ENCODE peak calls at places on chromosomes 11 and 22, in eight cellular contexts. I is choroid plexus epithelial cell, D is progenitor cell of endocrine pancreas, Z is psoas muscle, N is AG09319, W is suprapubic skin, M is fibroblast of mammary gland, B is MCF 10A. T is an unnamed sample.

GRCh38 chr11:60825790-60826189 is 16.1 kb upstream of the CCDC86 start:
- DNase-seq in W (no peak), N (no peak), D (no peak), I (no peak), M (no peak), B (no peak), Z (no peak), T (no peak)

GRCh38 chr22:45720875-45721378 is 49.3 kb downstream of the ATXN10 start:
- DNase-seq in W (no peak), N (no peak), D (no peak), Z (no peak), B (no peak), M (no peak), I (no peak), T (no peak)

GRCh38 chr22:20578192-20578591 is 70.8 kb downstream of the MED15 start:
- DNase-seq in I (no peak), Z (no peak), N (no peak), M (no peak), B (no peak), D (no peak), W (no peak), T (no peak)

GRCh38 chr11:69922015-69922595 is 102.9 kb upstream of the FGF3 start:
- DNase-seq in N (no peak), M (no peak), D (no peak), B (no peak), W (peak; percentile 69), I (no peak), Z (no peak), T (no peak)

GRCh38 chr11:134576721-134577171 is 164.7 kb upstream of the B3GAT1 start:
- DNase-seq in Z (no peak), I (no peak), B (no peak), N (no peak), D (no peak), W (no peak), M (no peak), T (peak; percentile 37)

GRCh38 chr11:17286332-17286731 is 9.8 kb downstream of the NUCB2 start:
- DNase-seq in M (no peak), I (no peak), D (no peak), B (no peak), N (no peak), W (no peak), Z (no peak), T (no peak)

GRCh38 chr11:77084581-77085191 is 17.9 kb downstream of the CAPN5 start:
- DNase-seq in N (no peak), M (no peak), Z (no peak), I (no peak), W (peak; percentile 74), B (no peak), D (no peak), T (no peak)

GRCh38 chr11:33273656-33274055 is 16.5 kb downstream of the HIPK3 start:
- DNase-seq in I (no peak), N (no peak), Z (no peak), W (no peak), D (no peak), B (no peak), M (no peak), T (no peak)

GRCh38 chr22:36816635-36817428 is at the start of gene PVALB:
- DNase-seq in W (no peak), Z (peak; percentile 32), B (peak; percentile 13), I (peak; percentile 67), N (no peak), D (no peak), M (peak; percentile 19), T (no peak)

GRCh38 chr11:36420025-36420424 is 90.0 kb downstream of the TRAF6 start:
- DNase-seq in B (no peak), N (no peak), I (no peak), Z (no peak), D (no peak), W (no peak), M (no peak), T (no peak)

GRCh38 chr22:24466831-24467249 is 28.3 kb upstream of the UPB1 start:
- DNase-seq in Z (no peak), B (peak; percentile 47), N (no peak), W (no peak), D (no peak), M (peak; percentile 54), I (peak; percentile 97), T (no peak)

GRCh38 chr11:34585870-34586654 is 34.8 kb upstream of the EHF start:
- DNase-seq in I (peak; percentile 78), Z (no peak), M (peak; percentile 70), W (no peak), B (peak; percentile 69), N (peak; percentile 27), D (no peak), T (no peak)

GRCh38 chr11:64342869-64343739 is 3.1 kb downstream of the CCDC88B start:
- DNase-seq in N (no peak), M (no peak), D (no peak), Z (no peak), I (no peak), W (no peak), B (no peak), T (no peak)

GRCh38 chr11:2930705-2931415 is 1.6 kb upstream of the PHLDA2 start:
- DNase-seq in B (peak; percentile 88), W (no peak), N (no peak), D (peak; percentile 76), Z (peak; percentile 50), I (peak; percentile 46), M (peak; percentile 29), T (no peak)

GRCh38 chr11:132523929-132524328 is 1008.4 kb downstream of the OPCML start:
- DNase-seq in W (no peak), B (no peak), M (no peak), I (no peak), N (no peak), D (no peak), Z (no peak), T (no peak)

GRCh38 chr11:122024278-122024677 is 91.7 kb downstream of the BLID start:
- DNase-seq in D (no peak), B (no peak), W (no peak), Z (no peak), N (no peak), I (no peak), M (no peak), T (no peak)
- TF ChIP-seq CTCF in D (no peak), B (no peak), W (no peak), Z (no peak), N (no peak), I (no peak), M (no peak), T (no peak)

GRCh38 chr22:39188809-39189208 is 36.3 kb upstream of the CBX7 start:
- DNase-seq in W (peak; percentile 23), I (no peak), D (no peak), B (no peak), M (no peak), Z (no peak), N (no peak), T (no peak)

GRCh38 chr22:39182478-39183030 is 30.1 kb upstream of the CBX7 start:
- DNase-seq in Z (no peak), M (no peak), W (peak; percentile 12), N (no peak), I (peak; percentile 61), B (no peak), D (no peak), T (no peak)

GRCh38 chr22:39184586-39185577 is 32.4 kb upstream of the CBX7 start:
- DNase-seq in D (no peak), N (no peak), M (no peak), Z (no peak), I (peak; percentile 21), B (no peak), W (peak; percentile 59), T (no peak)

GRCh38 chr22:39183991-39184585 is 31.6 kb upstream of the CBX7 start:
- DNase-seq in Z (no peak), D (no peak), M (peak; percentile 41), B (no peak), I (peak; percentile 81), W (peak; percentile 48), N (no peak), T (no peak)

DNA sequence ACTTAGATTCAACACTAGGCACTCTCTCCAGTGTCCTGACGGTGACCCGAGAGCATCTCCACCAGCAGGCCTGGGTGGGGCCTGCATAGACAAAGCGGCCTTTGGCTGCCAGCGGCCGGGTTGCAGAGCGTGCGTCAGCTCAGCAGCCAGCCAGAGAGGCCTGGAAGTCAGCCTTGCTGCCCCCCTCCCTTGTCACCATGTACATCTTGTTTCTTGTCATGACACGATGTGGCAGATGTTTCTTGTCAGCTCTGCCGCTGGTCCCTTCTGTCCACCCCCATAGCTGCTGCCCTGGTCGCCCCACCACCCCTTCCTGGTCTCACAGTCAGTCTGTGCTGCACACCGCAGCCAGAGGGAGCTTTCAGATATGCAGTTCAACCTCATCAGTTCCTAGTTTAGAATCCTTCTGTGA is 33.1 kb upstream of the CBX7 start:
- DNase-seq in I (peak; percentile 46), B (no peak), Z (peak; percentile 71), N (no peak), W (peak; percentile 81), M (peak; percentile 52), D (no peak), T (no peak)
- TF ChIP-seq CTCF in I (peak; percentile 62), B (no peak), Z (peak; percentile 17), N (peak; percentile 40), W (no peak), M (peak; percentile 24), D (no peak), T (peak; percentile 16)

DNA sequence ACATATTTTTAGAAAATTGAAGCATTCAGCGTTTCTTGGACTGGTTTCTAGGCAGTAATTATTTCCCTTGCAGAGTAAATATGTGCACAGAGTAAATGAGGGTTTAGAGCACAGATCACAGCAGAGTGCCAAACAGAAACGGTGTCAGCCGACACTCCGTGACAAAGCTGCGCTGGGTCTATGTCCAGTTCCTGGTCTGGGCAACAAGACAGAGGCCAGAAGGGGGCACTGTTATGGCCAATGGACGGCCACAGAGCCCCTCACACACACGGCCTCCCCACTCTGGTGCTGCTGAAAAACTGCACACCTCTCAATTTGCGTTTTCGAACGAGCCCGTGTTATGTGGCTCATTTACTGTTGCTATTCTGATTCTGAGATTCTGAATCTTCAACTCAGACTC is 180.7 kb downstream of the MPPED1 start:
- DNase-seq in D (no peak), B (peak; percentile 3), W (no peak), I (no peak), N (no peak), Z (no peak), M (no peak), T (no peak)
- TF ChIP-seq CTCF in D (peak; percentile 33), B (no peak), W (no peak), I (peak; percentile 11), N (peak; percentile 53), Z (no peak), M (no peak), T (peak; percentile 53)

GRCh38 chr11:1387521-1387920 is 2.2 kb upstream of the BRSK2 start:
- DNase-seq in B (no peak), D (no peak), I (no peak), Z (peak; percentile 13), M (no peak), W (no peak), N (no peak), T (no peak)

GRCh38 chr11:1388763-1389102 is 1.0 kb upstream of the BRSK2 start:
- DNase-seq in B (no peak), I (no peak), M (no peak), D (no peak), W (no peak), N (no peak), Z (no peak), T (no peak)

GRCh38 chr11:1389932-1390587 is at the start of gene BRSK2:
- DNase-seq in B (no peak), I (no peak), M (no peak), D (no peak), Z (peak; percentile 17), N (no peak), W (no peak), T (no peak)

GRCh38 chr11:1389103-1389931 is 417 bp upstream of the BRSK2 start:
- DNase-seq in W (peak; percentile 98), M (peak; percentile 92), B (peak; percentile 90), Z (peak; percentile 96), N (peak; percentile 84), D (peak; percentile 97), I (peak; percentile 97), T (peak; percentile 98)

GRCh38 chr11:1387961-1388762 is 1.6 kb upstream of the BRSK2 start:
- DNase-seq in M (no peak), N (no peak), I (no peak), Z (peak; percentile 11), W (no peak), D (no peak), B (peak; percentile 13), T (no peak)
- TF ChIP-seq CTCF in M (no peak), N (no peak), I (no peak), Z (no peak), W (no peak), D (no peak), B (no peak), T (no peak)